ENCODE peak calls at places on chromosome 1, in ten cellular contexts. U is SK-N-SH, O is trophoblast cell, N is Peyer's patch, S is ovary, Z is mesendoderm, J is lung, Y is aorta, Q is A673, A is IMR-90. B is an unnamed sample.

GRCh38 chr1:246108278-246108925 is 398.7 kb downstream of the SMYD3 start:
- DNase-seq in Z (no peak), U (no peak), O (no peak), Q (no peak), A (no peak), S (no peak), J (no peak), N (no peak), Y (no peak), B (no peak)

GRCh38 chr1:54582566-54583306 is 34.7 kb downstream of the ACOT11 start:
- DNase-seq in J (no peak), Z (peak; percentile 70), U (peak; percentile 66), A (no peak), O (no peak), Q (no peak), Y (no peak), S (peak; percentile 25), N (no peak), B (no peak)

GRCh38 chr1:185632659-185633428 is 101.3 kb upstream of the HMCN1 start:
- DNase-seq in Y (no peak), S (no peak), U (no peak), Z (peak; percentile 21), N (no peak), O (peak; percentile 68), A (peak; percentile 34), Q (no peak), J (no peak), B (no peak)

GRCh38 chr1:156705321-156705917 is at the start of gene CRABP2:
- DNase-seq in Y (peak; percentile 60), J (no peak), O (peak; percentile 69), A (no peak), N (no peak), S (peak; percentile 51), Q (peak; percentile 53), Z (peak; percentile 80), U (peak; percentile 73), B (no peak)

GRCh38 chr1:3598051-3598471 is 13.2 kb downstream of the MEGF6 start:
- DNase-seq in Y (no peak), S (no peak), J (peak; percentile 68), U (no peak), O (no peak), A (no peak), Z (no peak), N (peak; percentile 20), Q (no peak), B (no peak)

GRCh38 chr1:199265319-199265718 is 626.5 kb downstream of the PTPRC start:
- DNase-seq in N (no peak), S (no peak), A (no peak), Z (no peak), O (peak; percentile 76), Y (no peak), Q (no peak), U (no peak), J (no peak), B (no peak)

GRCh38 chr1:82919828-82920227 is 1079.1 kb downstream of the TTLL7 start:
- DNase-seq in Z (no peak), Q (no peak), A (no peak), O (no peak), Y (no peak), J (no peak), N (no peak), S (no peak), U (no peak), B (no peak)

GRCh38 chr1:158087320-158087927 is 93.3 kb upstream of the CD1D start:
- DNase-seq in U (peak; percentile 72), Q (peak; percentile 87), A (peak; percentile 77), N (peak; percentile 50), Y (no peak), Z (peak; percentile 94), S (peak; percentile 69), J (peak; percentile 40), O (peak; percentile 55), B (no peak)

GRCh38 chr1:203001986-203002385 is 5.2 kb upstream of the TMEM183A start:
- DNase-seq in A (no peak), S (no peak), J (no peak), Q (no peak), Y (no peak), O (no peak), N (no peak), Z (no peak), U (no peak), B (no peak)

GRCh38 chr1:39081266-39082139 is 55.4 kb downstream of the NDUFS5 start:
- DNase-seq in U (peak; percentile 89), Q (peak; percentile 19), Z (no peak), A (no peak), Y (peak; percentile 60), J (no peak), O (peak; percentile 52), S (peak; percentile 44), N (no peak), B (no peak)

GRCh38 chr1:112702420-112703261 is 4.3 kb downstream of the RHOC start:
- DNase-seq in S (no peak), Z (no peak), A (no peak), Q (no peak), J (no peak), U (no peak), O (no peak), Y (no peak), N (no peak), B (no peak)

GRCh38 chr1:193707271-193708015 is 521.0 kb upstream of the B3GALT2 start:
- DNase-seq in U (no peak), A (peak; percentile 75), N (no peak), O (no peak), Z (no peak), J (no peak), Y (no peak), S (no peak), Q (no peak), B (no peak)

GRCh38 chr1:92329356-92330129 is 30.7 kb downstream of the RPAP2 start:
- DNase-seq in Z (peak; percentile 25), S (no peak), A (peak; percentile 67), N (no peak), Y (no peak), Q (no peak), O (peak; percentile 82), J (no peak), U (no peak), B (no peak)

GRCh38 chr1:184222561-184223157 is 164.2 kb upstream of the C1orf21 start:
- DNase-seq in A (peak; percentile 55), O (peak; percentile 84), N (peak; percentile 20), J (peak; percentile 59), Q (peak; percentile 74), Y (peak; percentile 57), U (peak; percentile 43), S (peak; percentile 40), Z (peak; percentile 57), B (peak; percentile 6)

GRCh38 chr1:77220687-77221463 is 1.6 kb upstream of the PIGK start:
- DNase-seq in S (no peak), Q (no peak), J (no peak), U (no peak), N (no peak), O (peak; percentile 37), Z (no peak), Y (no peak), A (peak; percentile 85), B (no peak)

DNA sequence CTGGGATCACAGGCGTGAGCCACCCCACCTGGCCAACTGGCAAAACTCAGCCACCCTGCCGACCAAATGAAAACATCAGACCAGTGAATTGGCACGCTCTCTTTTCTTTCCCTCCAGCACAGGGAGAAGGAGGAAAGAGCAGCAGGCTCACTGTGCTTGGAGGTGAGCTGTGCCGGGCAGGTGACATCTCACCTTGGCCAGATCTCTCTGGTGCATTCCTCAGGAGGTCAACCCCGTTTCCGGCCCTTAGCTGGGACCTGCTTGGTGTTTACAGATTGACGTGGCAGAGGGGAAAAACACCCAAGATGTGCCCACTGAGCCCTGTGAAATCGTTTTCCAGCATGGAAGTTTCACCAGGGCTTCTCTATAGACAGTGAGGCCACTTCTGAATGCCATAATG is 45.1 kb downstream of the TMEM51 start:
- DNase-seq in S (no peak), O (no peak), A (no peak), N (no peak), Z (no peak), U (no peak), Y (no peak), Q (no peak), J (no peak), B (no peak)
- H3K4me1 ChIP-seq in S (peaks cover 3% of the 10 kb centered on the region), O (peaks cover 6% of the 10 kb centered on the region), A (peaks cover 21% of the 10 kb centered on the region), N (peaks cover 61% of the 10 kb centered on the region), Z (peaks cover 5% of the 10 kb centered on the region), U (peaks cover 54% of the 10 kb centered on the region), Y (no peaks in the 10 kb centered on the region), Q (peaks cover 3% of the 10 kb centered on the region), J (peaks cover 18% of the 10 kb centered on the region), B (no peaks in the 10 kb centered on the region)

DNA sequence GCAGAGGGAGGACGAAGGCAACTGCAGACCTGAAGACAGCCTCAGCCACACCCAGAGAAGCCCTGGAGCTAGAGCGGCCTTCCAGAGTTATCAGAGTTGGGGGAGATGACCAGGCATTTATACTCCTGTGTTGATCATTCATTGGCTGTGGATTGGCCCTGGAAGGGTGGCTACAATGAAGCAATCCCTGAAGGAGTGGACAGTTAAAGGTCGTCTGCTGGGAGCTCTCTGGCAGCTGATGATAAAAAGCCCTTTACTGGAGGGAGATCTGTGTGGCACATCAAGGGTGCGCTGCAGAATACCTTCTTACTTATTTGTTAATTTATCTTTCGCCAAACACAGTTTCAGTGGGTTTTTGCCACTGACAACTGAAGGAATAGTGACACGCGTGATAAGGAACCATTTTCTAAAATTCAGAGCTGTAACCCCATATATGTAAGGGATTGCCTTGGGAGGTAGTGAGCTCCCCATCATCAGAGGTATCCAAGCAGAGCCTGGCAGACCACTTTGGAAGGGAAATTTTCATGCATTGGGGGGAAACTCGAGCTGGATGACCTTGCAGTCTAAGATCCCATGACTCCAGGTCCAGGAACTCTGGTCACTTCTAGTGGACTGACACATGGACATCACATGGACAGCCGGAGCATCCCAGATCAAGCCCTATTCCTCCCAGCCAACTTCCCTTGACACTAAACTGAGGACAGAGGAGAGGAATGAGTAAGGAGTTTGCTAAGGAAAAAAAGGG is 126.4 kb upstream of the GADD45A start:
- DNase-seq in O (no peak), Y (no peak), Z (no peak), J (no peak), S (no peak), N (no peak), Q (no peak), A (no peak), U (no peak), B (no peak)
- H3K4me3 ChIP-seq in O (no peak overlapping the region), Y (no peak overlapping the region), Z (no peak overlapping the region), J (no peak overlapping the region), S (no peak overlapping the region), N (no peak overlapping the region), Q (no peak overlapping the region), A (no peak overlapping the region), U (no peak overlapping the region), B (no peak overlapping the region)

DNA sequence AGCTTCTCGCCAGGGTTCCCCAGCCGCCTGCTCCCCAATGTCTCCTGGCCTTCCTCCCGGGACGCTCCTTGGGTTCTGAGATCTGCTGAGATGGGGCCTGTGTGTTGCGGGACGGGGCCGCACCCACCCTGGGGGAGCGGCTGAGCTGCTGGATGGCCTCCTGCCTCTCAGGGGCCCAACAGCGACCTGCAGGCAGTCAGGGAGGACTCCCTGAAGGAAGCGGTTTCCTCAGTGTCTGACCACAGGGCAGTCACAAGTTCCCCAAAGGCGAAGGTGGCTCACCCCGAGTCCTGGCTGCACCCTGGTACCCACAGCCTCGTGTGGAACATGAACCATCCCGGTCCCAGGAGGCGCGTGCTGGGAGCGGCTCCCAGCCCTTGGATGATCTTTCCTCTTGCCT is 18.6 kb upstream of the PLCH2 start:
- DNase-seq in S (no peak), Q (no peak), Y (no peak), A (no peak), N (no peak), J (no peak), Z (no peak), U (no peak), O (no peak), B (no peak)
- H3K4me1 ChIP-seq in S (no peaks in the 10 kb centered on the region), Q (no peaks in the 10 kb centered on the region), Y (no peaks in the 10 kb centered on the region), A (peaks cover 8% of the 10 kb centered on the region), N (no peaks in the 10 kb centered on the region), J (no peaks in the 10 kb centered on the region), Z (no peaks in the 10 kb centered on the region), U (peaks cover 16% of the 10 kb centered on the region), O (peaks cover under 1% of the 10 kb centered on the region), B (no peaks in the 10 kb centered on the region)

GRCh38 chr1:200669314-200670214 is at the start of gene DDX59:
- DNase-seq in J (peak; percentile 95), Q (peak; percentile 98), S (peak; percentile 97), N (peak; percentile 84), A (peak; percentile 96), U (peak; percentile 98), Z (peak; percentile 99), O (peak; percentile 97), Y (peak; percentile 98), B (peak; percentile 84)
- H3K4me3 ChIP-seq in J (peak within 1 kb of the TSS; percentile 83), Q (peak within 1 kb of the TSS; percentile 69), S (peak within 1 kb of the TSS; percentile 98), N (peak within 1 kb of the TSS; percentile 93), A (peak within 1 kb of the TSS; percentile 76), U (peak within 1 kb of the TSS; percentile 84), Z (peak within 1 kb of the TSS; percentile 64), O (peak within 1 kb of the TSS; percentile 91), Y (peak within 1 kb of the TSS; percentile 57), B (peak within 1 kb of the TSS; percentile 94)